ENCODE peak calls at places on chromosomes 4 and X, in seven cellular contexts. J is transverse colon, V is psoas muscle, B is heart left ventricle, W is activated gamma-delta T cell treated with Interleukin-2 at 50 U/mL for 16 hours, U is NAMALWA, H is upper lobe of left lung. C is an unnamed sample.

GRCh38 chr4:167100120-167100519 is 134.2 kb downstream of the SPOCK3 start:
- DNase-seq in J (no peak), V (no peak), B (no peak), W (no peak), U (no peak), H (no peak), C (no peak)

GRCh38 chr4:120714581-120714980 is 207.9 kb downstream of the PRDM5 start:
- DNase-seq in J (no peak), V (no peak), B (no peak), W (no peak), U (no peak), H (no peak), C (no peak)

GRCh38 chr4:153094435-153094834 is 109.8 kb upstream of the TRIM2 start:
- DNase-seq in J (no peak), V (no peak), B (no peak), W (no peak), U (no peak), H (no peak), C (no peak)

GRCh38 chr4:173121044-173121685 is 47.4 kb upstream of the GALNT7 start:
- DNase-seq in J (peak; percentile 48), V (peak; percentile 15), B (no peak), W (no peak), U (peak; percentile 76), H (peak; percentile 34), C (no peak)

GRCh38 chr4:185395255-185395955 is at the start of gene LRP2BP:
- DNase-seq in J (no peak), V (no peak), B (no peak), W (no peak), U (peak; percentile 66), H (no peak), C (no peak)

GRCh38 chr4:112516076-112516385 is at the start of gene NEUROG2:
- DNase-seq in J (no peak), V (no peak), B (no peak), W (no peak), U (no peak), H (no peak), C (no peak)

GRCh38 chr4:146033149-146033548 is 94.5 kb upstream of the ZNF827 start:
- DNase-seq in J (peak; percentile 83), V (no peak), B (no peak), W (no peak), U (no peak), H (peak; percentile 49), C (no peak)

GRCh38 chr4:89788243-89789072 is 48.5 kb downstream of the SNCA start:
- DNase-seq in J (no peak), V (peak; percentile 24), B (peak; percentile 74), W (no peak), U (no peak), H (no peak), C (peak; percentile 19)

GRCh38 chrX:23451266-23451665 is 116.6 kb downstream of the PTCHD1 start:
- DNase-seq in J (no peak), V (no peak), B (no peak), W (no peak), U (no peak), H (no peak), C (no peak)

GRCh38 chrX:36867143-36867542 is 141.0 kb upstream of the FAM47C start:
- DNase-seq in J (no peak), V (no peak), B (no peak), W (no peak), U (peak; percentile 35), H (no peak), C (no peak)

GRCh38 chr4:108058685-108059440 is 69.2 kb downstream of the HADH start:
- DNase-seq in J (no peak), V (no peak), B (no peak), W (no peak), U (no peak), H (no peak), C (no peak)

GRCh38 chrX:150465326-150465725 is 102.2 kb downstream of the MAMLD1 start:
- DNase-seq in J (no peak), V (no peak), B (no peak), W (no peak), U (no peak), H (no peak), C (no peak)

GRCh38 chr4:139861471-139861870 is 195.9 kb downstream of the MGST2 start:
- DNase-seq in J (no peak), V (no peak), B (no peak), W (no peak), U (no peak), H (no peak), C (no peak)

GRCh38 chrX:100353326-100353725 is 56.7 kb downstream of the PCDH19 start:
- DNase-seq in J (no peak), V (no peak), B (no peak), W (no peak), U (no peak), H (no peak), C (no peak)

GRCh38 chr4:38832624-38833528 is 23.7 kb downstream of the TLR6 start:
- DNase-seq in J (no peak), V (no peak), B (no peak), W (no peak), U (no peak), H (no peak), C (no peak)

GRCh38 chr4:10008208-10009005 is 12.9 kb downstream of the SLC2A9 start:
- DNase-seq in J (no peak), V (no peak), B (no peak), W (no peak), U (no peak), H (no peak), C (no peak)

GRCh38 chrX:74179071-74179470 is 124.9 kb upstream of the ZCCHC13 start:
- DNase-seq in J (no peak), V (no peak), B (no peak), W (no peak), U (no peak), H (no peak), C (no peak)

GRCh38 chr4:18568600-18568999 is 547.0 kb upstream of the LCORL start:
- DNase-seq in J (no peak), V (no peak), B (no peak), W (no peak), U (no peak), H (no peak), C (no peak)

GRCh38 chr4:38406243-38406642 is 257.8 kb upstream of the KLF3 start:
- DNase-seq in J (no peak), V (no peak), B (no peak), W (no peak), U (no peak), H (no peak), C (no peak)

GRCh38 chr4:48138936-48139335 is 4.9 kb upstream of the TXK start:
- DNase-seq in J (no peak), V (no peak), B (no peak), W (peak; percentile 50), U (peak; percentile 37), H (no peak), C (no peak)

GRCh38 chr4:68082758-68083157 is 46.9 kb downstream of the TMPRSS11F start:
- DNase-seq in J (no peak), V (no peak), B (no peak), W (no peak), U (no peak), H (no peak), C (no peak)

GRCh38 chr4:110515676-110516075 is 39.7 kb downstream of the ENPEP start:
- DNase-seq in J (no peak), V (no peak), B (no peak), W (no peak), U (peak; percentile 17), H (no peak), C (no peak)

GRCh38 chr4:125398263-125398662 is 83.5 kb downstream of the FAT4 start:
- DNase-seq in J (no peak), V (no peak), B (no peak), W (no peak), U (no peak), H (no peak), C (no peak)

GRCh38 chr4:867526-868250 is 41.8 kb upstream of the CPLX1 start:
- DNase-seq in J (no peak), V (no peak), B (no peak), W (no peak), U (no peak), H (no peak), C (no peak)

GRCh38 chrX:54978448-54978847 is 15.5 kb downstream of the PFKFB1 start:
- DNase-seq in J (no peak), V (no peak), B (no peak), W (no peak), U (no peak), H (no peak), C (no peak)

GRCh38 chr4:83751336-83751949 is 215.5 kb downstream of the GPAT3 start:
- DNase-seq in J (no peak), V (no peak), B (no peak), W (no peak), U (no peak), H (no peak), C (no peak)

GRCh38 chr4:89724716-89725115 is 112.2 kb downstream of the SNCA start:
- DNase-seq in J (no peak), V (no peak), B (no peak), W (no peak), U (no peak), H (no peak), C (no peak)

GRCh38 chr4:144948009-144948408 is 150.0 kb downstream of the ANAPC10 start:
- DNase-seq in J (no peak), V (no peak), B (no peak), W (no peak), U (no peak), H (no peak), C (no peak)

GRCh38 chrX:73827406-73827805 is 264.4 kb downstream of the CHIC1 start:
- DNase-seq in J (no peak), V (no peak), B (no peak), W (no peak), U (no peak), H (no peak), C (no peak)

GRCh38 chr4:142778430-142778829 is 67.7 kb downstream of the INPP4B start:
- DNase-seq in J (no peak), V (no peak), B (no peak), W (no peak), U (no peak), H (no peak), C (no peak)

GRCh38 chr4:173934201-173934600 is 349.3 kb downstream of the FBXO8 start:
- DNase-seq in J (no peak), V (no peak), B (no peak), W (no peak), U (no peak), H (no peak), C (no peak)

GRCh38 chr4:138859249-138859648 is 156.3 kb upstream of the NOCT start:
- DNase-seq in J (no peak), V (no peak), B (no peak), W (no peak), U (no peak), H (no peak), C (no peak)

GRCh38 chr4:40550900-40551546 is 78.6 kb downstream of the RBM47 start:
- DNase-seq in J (peak; percentile 34), V (no peak), B (no peak), W (peak; percentile 12), U (peak; percentile 87), H (peak; percentile 55), C (no peak)

GRCh38 chr4:152257601-152258066 is 278.3 kb downstream of the FBXW7 start:
- DNase-seq in J (no peak), V (no peak), B (no peak), W (no peak), U (no peak), H (no peak), C (no peak)

GRCh38 chr4:59971952-59972351 is 1228.2 kb upstream of the ADGRL3 start:
- DNase-seq in J (no peak), V (no peak), B (no peak), W (no peak), U (no peak), H (no peak), C (no peak)

GRCh38 chr4:125346616-125347015 is 31.9 kb downstream of the FAT4 start:
- DNase-seq in J (no peak), V (no peak), B (no peak), W (no peak), U (no peak), H (no peak), C (no peak)

C was measured in NCI-H187.